ENCODE peak calls at places on chromosomes 6 and 20, in six cellular contexts. Y is hepatocyte, R is mesendoderm, G is endothelial cell of umbilical vein, N is fibroblast of lung, V is mammary epithelial cell. F is an unnamed sample. For H3K79me2, the result is how much of the 10 kb centered on the place peaks cover.

GRCh38 chr6:43491750-43492661 is 14.6 kb downstream of the TJAP1 start:
- DNase-seq in Y (no peak), R (no peak), G (peak), N (peak), V (peak), F (no peak)

GRCh38 chr6:166202321-166202733 is 34.7 kb upstream of the TBXT start:
- DNase-seq in Y (no peak), R (no peak), G (no peak), N (no peak), V (no peak), F (no peak)

GRCh38 chr20:19070681-19071441 is 141.6 kb upstream of the SLC24A3 start:
- DNase-seq in Y (no peak), R (no peak), G (no peak), N (no peak), V (no peak), F (no peak)

GRCh38 chr20:23156170-23156841 is 70.2 kb upstream of the CD93 start:
- DNase-seq in Y (no peak), R (no peak), G (peak), N (peak), V (peak), F (no peak)

GRCh38 chr6:47097092-47097945 is 55.2 kb upstream of the ADGRF1 start:
- DNase-seq in Y (peak), R (peak), G (peak), N (peak), V (peak), F (peak)

GRCh38 chr20:17873410-17874270 is 95.0 kb downstream of the SNX5 start:
- DNase-seq in Y (peak), R (no peak), G (peak), N (peak), V (no peak), F (peak)

GRCh38 chr20:17621229-17621968 is 51.5 kb downstream of the DSTN start:
- DNase-seq in Y (no peak), R (no peak), G (no peak), N (no peak), V (no peak), F (no peak)

GRCh38 chr6:149938571-149939462 is 3.0 kb upstream of the ULBP2 start:
- DNase-seq in Y (no peak), R (no peak), G (no peak), N (peak), V (no peak), F (no peak)

GRCh38 chr6:136527831-136528230 is 22.4 kb downstream of the MAP7 start:
- DNase-seq in Y (no peak), R (no peak), G (no peak), N (no peak), V (no peak), F (no peak)

GRCh38 chr6:2081155-2082138 is 164.0 kb downstream of the GMDS start:
- DNase-seq in Y (no peak), R (no peak), G (no peak), N (peak), V (no peak), F (no peak)

GRCh38 chr6:164007881-164008280 is 593.4 kb downstream of the QKI start:
- DNase-seq in Y (no peak), R (no peak), G (no peak), N (peak), V (no peak), F (no peak)

GRCh38 chr6:113672691-113673149 is 184.4 kb upstream of the MARCKS start:
- DNase-seq in Y (no peak), R (peak), G (peak), N (peak), V (no peak), F (no peak)

GRCh38 chr6:106974999-106975698 is 620 bp upstream of the CD24 start:
- DNase-seq in Y (peak), R (peak), G (no peak), N (peak), V (peak), F (peak)

GRCh38 chr6:24991748-24992467 is 56.1 kb upstream of the RIPOR2 start:
- DNase-seq in Y (peak), R (peak), G (peak), N (no peak), V (peak), F (peak)

GRCh38 chr6:108156180-108156937 is 9.5 kb upstream of the NR2E1 start:
- DNase-seq in Y (no peak), R (no peak), G (no peak), N (no peak), V (peak), F (peak)

GRCh38 chr20:63947638-63948456 is 8.4 kb downstream of the UCKL1 start:
- DNase-seq in Y (no peak), R (no peak), G (no peak), N (no peak), V (peak), F (no peak)

GRCh38 chr6:85464260-85464644 is 14.4 kb downstream of the NT5E start:
- DNase-seq in Y (no peak), R (no peak), G (peak), N (peak), V (peak), F (no peak)

GRCh38 chr20:11394145-11394833 is 523.4 kb upstream of the BTBD3 start:
- DNase-seq in Y (no peak), R (no peak), G (no peak), N (peak), V (peak), F (no peak)

GRCh38 chr20:25037288-25038102 is 20.4 kb downstream of the ACSS1 start:
- DNase-seq in Y (no peak), R (no peak), G (no peak), N (no peak), V (no peak), F (no peak)

GRCh38 chr6:19465760-19466159 is 371.4 kb upstream of the ID4 start:
- DNase-seq in Y (no peak), R (no peak), G (no peak), N (peak), V (no peak), F (no peak)

GRCh38 chr6:43088654-43089056 is 12.5 kb downstream of the PTK7 start:
- DNase-seq in Y (no peak), R (peak), G (no peak), N (peak), V (peak), F (peak)

GRCh38 chr20:39547546-39548410 is 585.6 kb downstream of the DHX35 start:
- DNase-seq in Y (no peak), R (peak), G (no peak), N (no peak), V (no peak), F (peak)

GRCh38 chr20:39376788-39377187 is 414.6 kb downstream of the DHX35 start:
- DNase-seq in Y (no peak), R (no peak), G (no peak), N (no peak), V (no peak), F (no peak)

GRCh38 chr20:58039569-58040092 is 188.8 kb downstream of the ANKRD60 start:
- DNase-seq in Y (no peak), R (no peak), G (no peak), N (no peak), V (no peak), F (no peak)

GRCh38 chr20:38208088-38208487 is 43.0 kb upstream of the TGM2 start:
- DNase-seq in Y (no peak), R (no peak), G (no peak), N (no peak), V (no peak), F (no peak)

GRCh38 chr20:37867289-37868195 is 35.4 kb upstream of the VSTM2L start:
- DNase-seq in Y (no peak), R (no peak), G (no peak), N (no peak), V (no peak), F (no peak)

GRCh38 chr20:39259010-39259803 is 297.1 kb downstream of the DHX35 start:
- DNase-seq in Y (peak), R (no peak), G (no peak), N (no peak), V (no peak), F (no peak)

GRCh38 chr6:159252955-159253508 is 83.8 kb downstream of the FNDC1 start:
- DNase-seq in Y (peak), R (peak), G (no peak), N (peak), V (peak), F (peak)

GRCh38 chr6:22954749-22955385 is 385.5 kb downstream of the HDGFL1 start:
- DNase-seq in Y (no peak), R (no peak), G (peak), N (peak), V (peak), F (no peak)

GRCh38 chr6:5260111-5260620 is 584 bp downstream of the LYRM4 start:
- DNase-seq in Y (peak), R (peak), G (peak), N (peak), V (peak), F (peak)

GRCh38 chr6:5259428-5259827 is 1.3 kb downstream of the LYRM4 start:
- DNase-seq in Y (no peak), R (no peak), G (no peak), N (no peak), V (peak), F (no peak)

GRCh38 chr6:5257400-5257799 is 3.4 kb downstream of the LYRM4 start:
- DNase-seq in Y (no peak), R (no peak), G (no peak), N (no peak), V (no peak), F (no peak)

GRCh38 chr6:5260661-5261544 is at the start of the genes FARS2 and LYRM4:
- DNase-seq in Y (peak), R (peak), G (peak), N (peak), V (peak), F (peak)

DNA sequence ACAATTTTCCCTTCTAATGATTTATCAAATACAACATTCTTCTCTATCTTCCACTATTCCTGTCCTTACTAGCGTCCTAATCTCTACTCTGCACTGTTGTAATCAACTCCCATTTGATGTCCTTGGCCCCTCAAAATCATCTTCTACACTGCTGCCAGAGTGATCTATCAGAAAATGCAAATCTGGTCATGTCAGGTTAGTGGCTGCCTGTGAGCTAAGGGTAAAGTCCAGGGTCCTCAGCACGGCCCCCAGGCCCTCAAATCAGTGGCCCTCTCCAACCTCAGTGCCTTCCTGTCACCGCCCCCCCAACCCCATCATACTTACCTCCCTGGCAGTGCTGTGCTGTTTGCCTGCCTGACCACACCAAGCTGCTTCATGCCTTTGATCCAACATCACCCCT is 3.8 kb downstream of the LYRM4 start:
- DNase-seq in Y (no peak), R (no peak), G (no peak), N (no peak), V (no peak), F (no peak)
- H3K79me2 ChIP-seq in Y (under half), R (under half), G (under half), N (under half), V (half or more), F (half or more)

DNA sequence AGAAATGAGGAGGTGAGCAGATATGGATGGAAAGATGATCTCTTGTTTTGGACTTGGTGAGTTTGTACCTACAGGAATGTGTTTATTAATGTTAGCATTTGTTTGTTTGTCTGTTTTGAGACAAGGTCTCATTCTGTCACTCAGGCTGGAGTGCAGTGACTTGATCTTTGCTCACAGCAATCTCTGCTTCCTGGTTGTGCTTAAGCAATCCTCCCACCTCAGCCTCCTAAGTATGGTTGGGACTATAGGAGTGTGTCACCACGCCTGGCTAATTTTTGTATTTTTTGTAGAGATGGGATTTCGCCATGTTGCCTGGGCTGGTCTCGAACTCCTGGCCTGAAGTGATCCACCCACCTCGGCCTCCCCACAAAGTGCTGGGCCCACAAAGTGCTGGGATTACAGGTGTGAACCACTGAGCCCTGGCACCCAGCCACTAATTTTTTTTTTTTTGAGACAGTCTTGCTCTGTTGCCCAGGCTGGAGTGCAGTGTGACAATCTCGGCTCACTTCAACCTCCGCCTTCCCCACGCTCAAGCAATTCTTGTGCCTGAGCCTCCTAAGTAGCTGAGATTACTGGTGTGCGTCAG is 7.0 kb downstream of the CASP8AP2 start:
- DNase-seq in Y (no peak), R (no peak), G (no peak), N (no peak), V (no peak), F (no peak)
- H3K79me2 ChIP-seq in Y (half or more), R (under half), G (under half), N (under half), V (half or more), F (half or more)

DNA sequence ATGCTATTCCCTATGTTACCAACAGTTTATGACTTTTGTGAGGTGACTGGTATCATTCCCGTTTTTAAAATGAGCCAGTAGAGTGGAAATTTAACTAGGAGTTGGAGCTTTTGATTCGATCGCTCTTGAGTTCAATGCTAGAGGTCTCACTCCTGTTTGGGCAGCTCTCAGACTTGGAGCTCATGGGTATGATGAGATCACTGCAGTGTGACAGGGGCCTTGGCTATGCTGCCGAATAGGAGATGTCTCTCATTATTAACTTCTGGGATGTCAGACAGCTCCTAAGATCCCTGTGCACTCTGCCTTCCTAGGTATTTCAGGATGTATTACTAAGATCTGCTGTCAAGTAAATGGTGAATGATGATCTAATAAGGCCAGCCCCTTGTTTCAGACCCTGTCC is 20.4 kb downstream of the AKAP12 start:
- DNase-seq in Y (no peak), R (no peak), G (no peak), N (peak), V (no peak), F (no peak)
- H3K79me2 ChIP-seq in Y (under half), R (under half), G (under half), N (under half), V (under half), F (half or more)

GRCh38 chr6:90123796-90124195 is 172.8 kb downstream of the BACH2 start:
- DNase-seq in Y (no peak), R (no peak), G (no peak), N (peak), V (no peak), F (no peak)

GRCh38 chr6:90121982-90122381 is 174.7 kb downstream of the BACH2 start:
- DNase-seq in Y (no peak), R (no peak), G (no peak), N (peak), V (peak), F (no peak)

GRCh38 chr6:90118581-90118980 is 178.1 kb downstream of the BACH2 start:
- DNase-seq in Y (no peak), R (no peak), G (no peak), N (no peak), V (peak), F (no peak)

GRCh38 chr6:90119618-90120017 is 177.0 kb downstream of the BACH2 start:
- DNase-seq in Y (no peak), R (no peak), G (no peak), N (no peak), V (no peak), F (no peak)

DNA sequence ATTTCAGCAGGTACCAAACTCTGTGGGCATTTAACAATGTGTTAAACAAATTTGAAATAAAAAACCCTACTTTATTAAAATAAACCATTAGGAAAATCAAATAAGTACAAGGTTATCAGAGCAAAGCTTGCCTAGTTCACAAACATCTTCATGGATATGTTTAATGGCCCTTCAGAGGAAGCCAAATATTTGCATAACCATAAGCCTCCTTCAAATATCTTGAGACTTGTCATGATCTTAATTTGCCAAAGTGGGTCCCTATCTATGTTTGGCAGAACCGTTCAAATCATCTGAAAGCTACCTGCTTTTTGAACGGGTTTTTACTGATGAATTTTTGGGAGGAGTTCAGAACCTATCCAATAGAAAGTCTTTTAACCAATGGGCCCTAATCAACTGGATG is 176.3 kb downstream of the BACH2 start:
- DNase-seq in Y (no peak), R (no peak), G (no peak), N (no peak), V (no peak), F (no peak)
- H3K79me2 ChIP-seq in Y (under half), R (under half), G (under half), N (under half), V (under half), F (under half)

DNA sequence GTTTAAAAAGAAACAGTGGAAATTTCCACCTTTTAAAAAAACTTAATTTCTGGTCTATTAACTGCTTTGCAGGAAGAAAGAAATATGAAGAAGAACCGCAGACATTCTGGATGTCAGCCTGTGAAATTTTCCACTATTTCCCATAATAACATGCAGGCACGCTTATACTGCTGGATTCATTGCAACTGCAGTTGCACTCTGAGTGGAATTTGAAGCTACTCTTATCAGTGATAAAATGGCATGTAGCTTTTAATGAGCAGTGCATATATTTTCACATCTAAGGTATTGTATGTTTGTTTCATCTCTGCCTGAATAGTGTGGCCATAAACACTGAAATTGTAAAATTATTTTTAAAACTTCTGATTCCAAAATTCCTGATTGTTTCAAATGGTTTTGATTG is 28.2 kb downstream of the NCOA3 start:
- DNase-seq in Y (no peak), R (no peak), G (no peak), N (no peak), V (no peak), F (no peak)
- H3K79me2 ChIP-seq in Y (half or more), R (under half), G (under half), N (under half), V (half or more), F (half or more)